ENCODE peak calls at places on chromosomes 16 and 17, in eight cellular contexts. P, O, B, H, N, L, W and D are unnamed samples.

GRCh38 chr16:85229869-85230416 is 117.7 kb upstream of the CIBAR2 start:
- DNase-seq in W (no peak), B (no peak), O (no peak), P (no peak), N (no peak), L (no peak), H (no peak), D (no peak)

GRCh38 chr16:600781-601180 is 10.9 kb downstream of the RAB40C start:
- DNase-seq in B (no peak), L (no peak), N (no peak), H (no peak), P (no peak), O (no peak), W (no peak), D (no peak)

GRCh38 chr16:77853125-77853524 is 64.8 kb downstream of the VAT1L start:
- DNase-seq in B (no peak), O (no peak), H (no peak), N (no peak), P (no peak), L (no peak), W (no peak), D (no peak)

GRCh38 chr16:52114414-52114813 is 432.5 kb downstream of the TOX3 start:
- DNase-seq in P (no peak), H (no peak), L (no peak), O (no peak), N (no peak), B (no peak), W (no peak), D (no peak)

GRCh38 chr17:40452074-40452787 is 9.0 kb downstream of the IGFBP4 start:
- DNase-seq in W (peak; percentile 99), B (no peak), L (no peak), P (no peak), H (peak; percentile 65), O (no peak), N (no peak), D (peak; percentile 70)

GRCh38 chr16:57424599-57424998 is 20.0 kb downstream of the CCL17 start:
- DNase-seq in L (no peak), B (no peak), H (no peak), O (no peak), W (no peak), N (peak; percentile 12), P (no peak), D (no peak)

GRCh38 chr16:81376880-81377279 is 62.1 kb downstream of the GAN start:
- DNase-seq in H (no peak), B (no peak), P (no peak), L (no peak), O (no peak), N (no peak), W (peak; percentile 13), D (no peak)

GRCh38 chr17:14464741-14465140 is 163.9 kb downstream of the HS3ST3B1 start:
- DNase-seq in P (no peak), B (no peak), W (peak; percentile 29), L (no peak), O (no peak), H (no peak), N (no peak), D (no peak)

GRCh38 chr17:29195465-29196081 is 15.4 kb upstream of the MYO18A start:
- DNase-seq in O (peak; percentile 10), L (no peak), P (no peak), W (no peak), H (no peak), N (peak; percentile 10), B (no peak), D (no peak)

GRCh38 chr17:49036270-49036626 is 39.1 kb downstream of the IGF2BP1 start:
- DNase-seq in L (no peak), H (no peak), W (no peak), B (no peak), P (no peak), O (no peak), N (no peak), D (no peak)

GRCh38 chr17:49035470-49036269 is 38.5 kb downstream of the IGF2BP1 start:
- DNase-seq in O (peak; percentile 70), P (no peak), B (no peak), N (peak; percentile 73), L (peak; percentile 54), H (peak; percentile 38), W (no peak), D (peak; percentile 53)

GRCh38 chr17:49038138-49038537 is 41.0 kb downstream of the IGF2BP1 start:
- DNase-seq in B (no peak), W (no peak), O (no peak), N (no peak), H (no peak), L (no peak), P (no peak), D (no peak)

GRCh38 chr17:49041527-49041926 is 44.3 kb downstream of the IGF2BP1 start:
- DNase-seq in H (no peak), P (no peak), B (no peak), W (no peak), L (no peak), N (no peak), O (no peak), D (no peak)

DNA sequence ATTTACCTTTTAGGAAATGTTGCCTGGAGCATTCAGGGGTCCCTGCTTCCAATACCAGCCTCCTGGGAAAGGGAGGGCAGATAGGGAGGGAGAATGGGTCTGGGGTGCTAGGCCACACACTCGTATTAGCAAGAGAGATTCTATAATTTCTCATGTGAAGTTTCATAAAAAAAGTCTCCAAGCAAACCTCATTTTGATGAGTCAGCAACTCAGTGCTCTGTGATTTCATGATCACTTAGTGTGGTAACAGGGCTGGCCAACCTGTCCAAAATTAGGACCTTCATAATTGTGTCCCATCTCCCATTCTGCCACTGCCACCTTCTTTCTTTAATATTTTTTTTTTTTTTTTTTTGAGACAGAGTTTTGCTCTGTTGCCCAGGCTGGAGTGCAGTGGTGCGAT is 41.4 kb downstream of the IGF2BP1 start:
- DNase-seq in B (no peak), P (no peak), W (no peak), H (no peak), L (no peak), O (no peak), N (no peak), D (no peak)
- H3K27me3 ChIP-seq in B (peaks cover 3% of the 10 kb centered on the region), P (no peaks in the 10 kb centered on the region), W (no peaks in the 10 kb centered on the region), H (no peaks in the 10 kb centered on the region), L (no peaks in the 10 kb centered on the region), O (no peaks in the 10 kb centered on the region), N (no peaks in the 10 kb centered on the region), D (peaks cover 25% of the 10 kb centered on the region)

GRCh38 chr17:56031636-56032035 is 121.6 kb upstream of the ANKFN1 start:
- DNase-seq in W (no peak), L (no peak), H (no peak), P (no peak), N (no peak), O (no peak), B (no peak), D (no peak)

GRCh38 chr17:56028837-56029236 is 124.4 kb upstream of the ANKFN1 start:
- DNase-seq in L (no peak), O (no peak), H (no peak), W (no peak), B (no peak), N (no peak), P (no peak), D (no peak)

GRCh38 chr17:56029980-56030624 is 123.2 kb upstream of the ANKFN1 start:
- DNase-seq in P (no peak), N (no peak), W (no peak), O (peak; percentile 23), L (no peak), H (no peak), B (no peak), D (no peak)

GRCh38 chr17:56023851-56024250 is 129.4 kb upstream of the ANKFN1 start:
- DNase-seq in O (no peak), N (no peak), W (no peak), P (no peak), H (no peak), L (no peak), B (no peak), D (no peak)

GRCh38 chr17:56026894-56027293 is 126.4 kb upstream of the ANKFN1 start:
- DNase-seq in N (no peak), L (no peak), P (no peak), H (no peak), O (no peak), B (no peak), W (no peak), D (no peak)
- TF ChIP-seq CTCF in N (no peak), L (no peak), P (no peak), H (no peak), O (no peak), B (no peak), W (no peak), D (no peak)

GRCh38 chr17:82241926-82242697 is 13.3 kb downstream of the SLC16A3 start:
- DNase-seq in O (peak; percentile 64), L (no peak), H (peak; percentile 85), W (no peak), B (no peak), N (no peak), P (no peak), D (peak; percentile 66)
- H3K4me3 ChIP-seq in O (no peak overlapping the region), L (no peak overlapping the region), H (no peak overlapping the region), W (no peak overlapping the region), B (no peak overlapping the region), N (no peak overlapping the region), P (no peak overlapping the region), D (peak overlapping the region; percentile 31)

DNA sequence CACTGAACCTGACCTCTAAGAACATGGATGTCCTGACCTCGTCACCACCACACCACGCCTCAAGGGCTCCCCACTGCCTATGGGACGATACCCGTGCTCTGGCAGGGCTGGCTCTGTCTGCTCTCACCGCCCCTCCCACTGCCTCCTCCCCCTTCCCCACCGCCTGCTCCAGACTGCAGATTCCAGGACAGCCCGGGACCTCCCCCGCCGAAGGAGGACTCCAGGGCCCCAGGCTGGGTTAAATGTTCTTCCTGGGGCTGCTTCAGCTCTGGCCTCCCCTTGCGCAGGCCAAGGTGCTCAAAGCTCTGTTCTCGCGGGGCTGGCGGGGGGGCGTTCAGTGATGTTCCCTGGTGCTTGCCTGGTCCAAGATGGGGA is 3.1 kb downstream of the NPW start:
- DNase-seq in L (no peak), W (peak; percentile 47), P (no peak), H (no peak), B (no peak), N (peak; percentile 78), O (peak; percentile 61), D (no peak)
- H3K27me3 ChIP-seq in L (peaks cover 24% of the 10 kb centered on the region), W (no peaks in the 10 kb centered on the region), P (no peaks in the 10 kb centered on the region), H (no peaks in the 10 kb centered on the region), B (peaks cover 11% of the 10 kb centered on the region), N (no peaks in the 10 kb centered on the region), O (peaks cover 45% of the 10 kb centered on the region), D (peaks cover 18% of the 10 kb centered on the region)

GRCh38 chr17:1766382-1767135 is 4.7 kb downstream of the SERPINF1 start:
- DNase-seq in B (no peak), P (no peak), H (no peak), L (no peak), O (no peak), W (no peak), N (no peak), D (no peak)

GRCh38 chr17:1769826-1770477 is 8.1 kb downstream of the SERPINF1 start:
- DNase-seq in L (no peak), N (peak; percentile 96), O (no peak), H (no peak), W (no peak), P (no peak), B (no peak), D (no peak)

GRCh38 chr17:1764274-1764673 is 2.4 kb downstream of the SERPINF1 start:
- DNase-seq in H (peak; percentile 74), L (peak; percentile 65), B (no peak), P (peak; percentile 41), O (no peak), N (no peak), W (peak; percentile 76), D (peak; percentile 77)

GRCh38 chr17:1765576-1765975 is 3.7 kb downstream of the SERPINF1 start:
- DNase-seq in P (no peak), L (no peak), N (no peak), B (no peak), H (no peak), O (no peak), W (no peak), D (no peak)

GRCh38 chr17:1767358-1767757 is 5.5 kb downstream of the SERPINF1 start:
- DNase-seq in O (no peak), H (no peak), P (no peak), L (no peak), W (no peak), B (no peak), N (no peak), D (peak; percentile 61)
- TF ChIP-seq CTCF in O (no peak), H (no peak), P (no peak), L (no peak), W (no peak), B (no peak), N (no peak), D (peak; percentile 27)